ENCODE peak calls at places on chromosome 9, in four cellular contexts. T, R, I and O are unnamed samples.
A peak's percentile ranks its signal among the peaks of the same experiment; 100 is the strongest.

GRCh38 chr9:96460877-96461276 is 10.9 kb downstream of the HABP4 start:
- DNase-seq in I (no peak), T (peak; percentile 91), R (no peak), O (peak; percentile 83)

GRCh38 chr9:20321683-20322082 is 300.6 kb downstream of the MLLT3 start:
- DNase-seq in T (peak; percentile 36), I (no peak), R (no peak), O (no peak)

GRCh38 chr9:137504432-137504777 is 45.3 kb upstream of the NSMF start:
- DNase-seq in I (no peak), R (no peak), T (no peak), O (no peak)

GRCh38 chr9:70479880-70480291 is 65.4 kb upstream of the KLF9 start:
- DNase-seq in I (peak; percentile 45), T (peak; percentile 63), R (peak; percentile 70), O (peak; percentile 69)

GRCh38 chr9:113219972-113220371 is 1.1 kb downstream of the FKBP15 start:
- DNase-seq in I (no peak), T (peak; percentile 72), R (no peak), O (peak; percentile 54)

GRCh38 chr9:11933926-11934325 is 759.3 kb upstream of the TYRP1 start:
- DNase-seq in T (peak; percentile 83), R (no peak), I (peak; percentile 2), O (peak; percentile 65)

GRCh38 chr9:7154003-7154619 is 396.3 kb downstream of the KDM4C start:
- DNase-seq in I (no peak), R (no peak), T (no peak), O (no peak)

GRCh38 chr9:71857159-71857558 is 53.8 kb downstream of the ABHD17B start:
- DNase-seq in R (no peak), I (no peak), T (no peak), O (no peak)

GRCh38 chr9:95822583-95823431 is 52.7 kb upstream of the ERCC6L2 start:
- DNase-seq in R (no peak), T (peak; percentile 72), I (no peak), O (peak; percentile 74)

GRCh38 chr9:136147890-136148714 is 29.4 kb upstream of the TMEM250 start:
- DNase-seq in I (no peak), T (no peak), R (no peak), O (no peak)

GRCh38 chr9:88781500-88782391 is 209.5 kb upstream of the S1PR3 start:
- DNase-seq in T (peak; percentile 37), I (peak; percentile 80), R (peak; percentile 80), O (peak; percentile 46)

GRCh38 chr9:127018935-127019334 is 103.5 kb downstream of the ANGPTL2 start:
- DNase-seq in T (peak; percentile 68), I (no peak), R (no peak), O (peak; percentile 87)

GRCh38 chr9:97502222-97502983 is 937 bp downstream of the TMOD1 start:
- DNase-seq in I (peak; percentile 11), T (no peak), R (peak; percentile 76), O (no peak)

GRCh38 chr9:21852751-21853150 is 50.3 kb downstream of the MTAP start:
- DNase-seq in R (no peak), I (no peak), T (no peak), O (no peak)

GRCh38 chr9:124322618-124323432 is 65.1 kb downstream of the NEK6 start:
- DNase-seq in T (no peak), I (no peak), R (no peak), O (no peak)

GRCh38 chr9:8730618-8731017 is 931.0 kb upstream of the DMAC1 start:
- DNase-seq in R (no peak), I (peak; percentile 52), T (no peak), O (no peak)

GRCh38 chr9:130453487-130453886 is 8.7 kb downstream of the ASS1 start:
- DNase-seq in T (no peak), R (no peak), I (no peak), O (peak; percentile 20)

GRCh38 chr9:137044502-137045177 is 1.3 kb downstream of the NPDC1 start:
- DNase-seq in I (no peak), T (peak; percentile 36), R (no peak), O (no peak)

GRCh38 chr9:94806307-94806893 is 79.9 kb downstream of the AOPEP start:
- DNase-seq in I (no peak), T (peak; percentile 61), R (no peak), O (no peak)

GRCh38 chr9:130201974-130202373 is 29.8 kb downstream of the NCS1 start:
- DNase-seq in R (no peak), T (no peak), I (no peak), O (no peak)

GRCh38 chr9:135904121-135904520 is 3.2 kb downstream of the CAMSAP1 start:
- DNase-seq in I (no peak), T (no peak), R (no peak), O (no peak)

GRCh38 chr9:36148652-36149051 is 12.1 kb downstream of the GLIPR2 start:
- DNase-seq in R (no peak), I (no peak), T (peak; percentile 96), O (peak; percentile 97)

GRCh38 chr9:13263511-13263910 is 16.0 kb downstream of the MPDZ start:
- DNase-seq in I (no peak), R (no peak), T (peak; percentile 23), O (no peak)

GRCh38 chr9:74662616-74663015 is 165.5 kb downstream of the RORB start:
- DNase-seq in T (no peak), R (no peak), I (no peak), O (no peak)

GRCh38 chr9:31542384-31543055 is 841.9 kb upstream of the ACO1 start:
- DNase-seq in T (peak; percentile 32), R (peak; percentile 67), I (peak; percentile 64), O (peak; percentile 86)

GRCh38 chr9:14372437-14373318 is 58.7 kb upstream of the NFIB start:
- DNase-seq in T (peak; percentile 70), R (peak; percentile 88), I (peak; percentile 96), O (peak; percentile 74)

GRCh38 chr9:91361294-91362201 is at the start of gene AUH:
- DNase-seq in T (peak; percentile 94), I (peak; percentile 88), R (peak; percentile 94), O (peak; percentile 93)

GRCh38 chr9:73357607-73358006 is 205.9 kb downstream of the ANXA1 start:
- DNase-seq in T (no peak), R (no peak), I (no peak), O (no peak)

GRCh38 chr9:33988219-33988890 is 60.3 kb downstream of the UBAP2 start:
- DNase-seq in T (peak; percentile 1), R (no peak), I (no peak), O (no peak)

GRCh38 chr9:78253285-78253684 is 17.4 kb downstream of the CEP78 start:
- DNase-seq in T (no peak), R (no peak), I (no peak), O (no peak)

GRCh38 chr9:98536542-98537173 is 172.1 kb downstream of the GABBR2 start:
- DNase-seq in T (no peak), R (peak; percentile 83), I (peak; percentile 60), O (no peak)

GRCh38 chr9:131580358-131580757 is 35.0 kb downstream of the PRRT1B start:
- DNase-seq in I (no peak), T (no peak), R (no peak), O (no peak)
- H3K36me3 ChIP-seq in I (peaks cover 2% of the 10 kb centered on the region), T (no peaks in the 10 kb centered on the region), R (peaks cover 21% of the 10 kb centered on the region), O (peaks cover 68% of the 10 kb centered on the region)

DNA sequence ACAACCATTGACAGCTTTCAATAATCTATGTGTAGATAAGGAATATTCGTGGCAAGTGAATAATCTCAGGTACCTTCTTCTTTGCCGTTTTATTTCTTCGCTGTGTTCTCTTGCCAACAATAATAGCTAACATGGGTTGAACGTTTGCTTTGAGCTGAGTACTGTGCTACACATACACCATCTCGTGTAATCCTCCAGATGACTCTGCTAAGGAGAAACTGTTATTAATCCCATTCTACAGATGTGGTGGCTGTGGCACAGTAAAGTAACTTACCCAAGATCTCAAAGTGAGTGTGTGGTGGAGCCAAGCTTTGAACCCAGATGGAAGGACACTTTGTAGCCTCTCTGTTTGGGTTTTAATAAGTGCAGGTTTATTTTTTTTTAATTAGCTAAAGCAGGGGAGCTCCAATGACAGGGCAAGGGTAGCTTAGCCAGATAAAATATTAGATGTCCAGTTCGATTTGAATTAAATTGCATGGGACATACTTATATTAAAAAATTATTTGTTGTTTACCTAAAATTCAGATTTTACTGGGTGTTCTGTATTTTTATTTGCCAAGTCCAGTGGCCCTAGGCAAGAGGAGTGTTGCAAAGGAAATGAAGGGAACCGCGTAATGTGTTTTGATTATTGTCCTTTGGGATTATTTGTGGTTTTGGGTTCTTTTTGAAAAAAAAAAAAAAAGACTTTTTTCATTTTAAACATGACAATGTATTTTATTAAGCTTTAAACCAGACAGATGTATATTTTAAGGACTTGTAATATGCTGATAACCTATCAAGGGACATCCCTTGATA is 179.5 kb downstream of the C9orf152 start:
- DNase-seq in R (no peak), I (no peak), T (no peak), O (peak; percentile 51)
- H3K9ac ChIP-seq in R (no peak overlapping the region), I (no peak overlapping the region), T (no peak overlapping the region), O (peak overlapping the region; percentile 68)

DNA sequence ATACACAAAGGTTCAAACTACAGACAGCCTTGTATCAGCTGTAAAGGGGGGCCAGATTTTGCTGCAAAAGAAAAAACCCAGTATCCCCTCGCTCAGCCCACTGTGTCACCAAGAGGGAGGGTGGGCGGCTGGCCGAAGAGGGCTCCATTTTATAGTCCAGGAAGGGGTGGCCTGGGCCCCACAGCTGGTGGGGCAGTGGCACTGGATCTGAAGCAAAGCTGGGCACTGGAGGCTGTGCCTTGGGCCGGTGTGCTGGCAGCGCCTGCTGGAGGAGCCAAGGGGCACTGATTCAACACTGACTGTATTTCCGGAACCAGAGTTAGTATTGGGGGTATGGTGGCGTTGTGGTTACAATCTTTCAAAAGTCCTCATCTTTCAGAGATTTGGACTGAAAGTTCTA is 9.1 kb downstream of the BRD3 start:
- DNase-seq in R (no peak), T (peak; percentile 61), I (no peak), O (no peak)
- H3K36me3 ChIP-seq in R (peaks cover 14% of the 10 kb centered on the region), T (no peaks in the 10 kb centered on the region), I (no peaks in the 10 kb centered on the region), O (no peaks in the 10 kb centered on the region)

GRCh38 chr9:2257530-2257929 is 242.4 kb downstream of the SMARCA2 start:
- DNase-seq in I (no peak), T (no peak), R (no peak), O (no peak)
- H3K9ac ChIP-seq in I (no peak overlapping the region), T (no peak overlapping the region), R (no peak overlapping the region), O (no peak overlapping the region)

GRCh38 chr9:81680006-81680405 is 9.3 kb downstream of the TLE1 start:
- DNase-seq in T (no peak), R (no peak), I (no peak), O (no peak)
- H3K36me3 ChIP-seq in T (peaks cover 4% of the 10 kb centered on the region), R (peaks cover 87% of the 10 kb centered on the region), I (no peaks in the 10 kb centered on the region), O (peaks cover 81% of the 10 kb centered on the region)